ENCODE peak calls at places on chromosomes 7 and 10, in five cellular contexts. W is neuronal stem cell, C is IMR-90, P is mesenchymal stem cell, T is H1. D is an unnamed sample.

GRCh38 chr7:153404781-153405279 is 645.3 kb downstream of the ACTR3B start:
- DNase-seq in W (no peak), P (no peak), T (no peak), C (no peak), D (no peak)

GRCh38 chr7:151245360-151246160 is 2.9 kb downstream of the SMARCD3 start:
- DNase-seq in P (peak; percentile 43), W (peak; percentile 36), C (no peak), T (peak; percentile 81), D (peak; percentile 64)

GRCh38 chr7:85750454-85750949 is 563.6 kb upstream of the SEMA3D start:
- DNase-seq in P (peak; percentile 57), T (no peak), W (peak; percentile 47), C (peak; percentile 37), D (peak; percentile 76)

GRCh38 chr10:87752571-87752970 is 65.5 kb downstream of the ATAD1 start:
- DNase-seq in P (peak; percentile 45), C (peak; percentile 80), W (no peak), T (no peak), D (no peak)

GRCh38 chr10:99796928-99797327 is 14.5 kb downstream of the ABCC2 start:
- DNase-seq in T (no peak), P (no peak), C (no peak), W (no peak), D (no peak)

GRCh38 chr7:1512781-1513656 is 8.8 kb upstream of the INTS1 start:
- DNase-seq in T (no peak), W (no peak), C (peak; percentile 41), P (peak; percentile 79), D (no peak)

GRCh38 chr10:63738410-63738809 is 217.2 kb downstream of the REEP3 start:
- DNase-seq in T (no peak), W (no peak), P (peak; percentile 54), C (peak; percentile 59), D (no peak)

GRCh38 chr10:62270020-62270419 is 1.4 kb upstream of the RTKN2 start:
- DNase-seq in P (no peak), C (no peak), T (no peak), W (no peak), D (no peak)

GRCh38 chr7:40873248-40873647 is 738.4 kb downstream of the SUGCT start:
- DNase-seq in C (no peak), W (no peak), P (no peak), T (no peak), D (no peak)

GRCh38 chr7:155961241-155962190 is 149.3 kb upstream of the SHH start:
- DNase-seq in C (no peak), T (peak; percentile 38), P (no peak), W (no peak), D (no peak)

GRCh38 chr10:114243661-114244060 is 4.6 kb downstream of the VWA2 start:
- DNase-seq in C (no peak), T (no peak), P (no peak), W (no peak), D (no peak)

GRCh38 chr10:122659651-122660050 is 40.0 kb downstream of the C10orf120 start:
- DNase-seq in W (no peak), P (no peak), T (no peak), C (no peak), D (no peak)

GRCh38 chr10:31102421-31102820 is 70.8 kb upstream of the ZNF438 start:
- DNase-seq in W (no peak), T (no peak), P (no peak), C (no peak), D (no peak)

GRCh38 chr7:97982647-97983046 is 7.3 kb downstream of the OCM2 start:
- DNase-seq in W (no peak), T (no peak), P (no peak), C (no peak), D (no peak)

GRCh38 chr10:103542764-103543616 is 49.5 kb downstream of the NEURL1 start:
- DNase-seq in W (peak; percentile 32), C (peak; percentile 49), P (peak; percentile 51), T (no peak), D (peak; percentile 67)

GRCh38 chr7:141103847-141104429 is 30.1 kb downstream of the TMEM178B start:
- DNase-seq in W (no peak), C (no peak), P (no peak), T (no peak), D (no peak)

GRCh38 chr7:128108641-128109423 is 77.6 kb upstream of the LRRC4 start:
- DNase-seq in T (no peak), W (no peak), P (no peak), C (no peak), D (no peak)

GRCh38 chr7:140917258-140917657 is 7.5 kb downstream of the BRAF start:
- DNase-seq in W (no peak), P (no peak), T (no peak), C (no peak), D (no peak)

GRCh38 chr7:20329389-20330175 is 1.1 kb upstream of the ITGB8 start:
- DNase-seq in T (no peak), W (peak; percentile 67), P (peak; percentile 81), C (peak; percentile 71), D (peak; percentile 80)

GRCh38 chr7:141133646-141134045 is 59.8 kb downstream of the TMEM178B start:
- DNase-seq in W (no peak), C (no peak), P (peak; percentile 0), T (no peak), D (no peak)

GRCh38 chr7:158023157-158023556 is 564.5 kb downstream of the PTPRN2 start:
- DNase-seq in C (no peak), W (no peak), P (no peak), T (no peak), D (no peak)

GRCh38 chr7:75617634-75618234 is 121.0 kb downstream of the HIP1 start:
- DNase-seq in C (no peak), W (no peak), T (no peak), P (peak; percentile 82), D (no peak)

GRCh38 chr10:32980558-32981468 is 22.8 kb upstream of the ITGB1 start:
- DNase-seq in P (peak; percentile 99), W (peak; percentile 61), T (peak; percentile 85), C (peak; percentile 100), D (peak; percentile 90)

GRCh38 chr10:32983333-32983909 is 25.4 kb upstream of the ITGB1 start:
- DNase-seq in P (peak; percentile 96), C (peak; percentile 97), T (no peak), W (no peak), D (no peak)

GRCh38 chr10:32981760-32982159 is 23.7 kb upstream of the ITGB1 start:
- DNase-seq in C (peak; percentile 68), T (no peak), P (peak; percentile 75), W (no peak), D (no peak)

GRCh38 chr10:32982911-32983310 is 24.9 kb upstream of the ITGB1 start:
- DNase-seq in W (no peak), P (peak; percentile 62), C (peak; percentile 55), T (no peak), D (no peak)

GRCh38 chr10:32982293-32982709 is 24.3 kb upstream of the ITGB1 start:
- DNase-seq in C (peak; percentile 95), W (no peak), T (no peak), P (peak; percentile 92), D (no peak)
- H2BK15ac ChIP-seq in C (peak overlapping the region; percentile 62), W (no peak overlapping the region), T (no peak overlapping the region), P (no peak overlapping the region), D (no peak overlapping the region)

GRCh38 chr10:8056891-8057331 is 2.4 kb downstream of the GATA3 start:
- DNase-seq in T (no peak), W (peak; percentile 17), C (no peak), P (peak; percentile 54), D (no peak)
- H3K9ac ChIP-seq in T (no peak overlapping the region), W (no peak overlapping the region), C (no peak overlapping the region), P (no peak overlapping the region), D (no peak overlapping the region)

GRCh38 chr10:21162948-21163347 is 265.8 kb upstream of the NEBL start:
- DNase-seq in T (no peak), C (no peak), P (no peak), W (no peak), D (no peak)

GRCh38 chr10:21160116-21160515 is 263.0 kb upstream of the NEBL start:
- DNase-seq in T (no peak), W (no peak), P (no peak), C (no peak), D (no peak)

GRCh38 chr10:21161647-21162046 is 264.5 kb upstream of the NEBL start:
- DNase-seq in C (no peak), P (no peak), T (no peak), W (peak; percentile 59), D (no peak)

GRCh38 chr10:21159669-21160068 is 262.6 kb upstream of the NEBL start:
- DNase-seq in C (no peak), P (no peak), W (no peak), T (no peak), D (no peak)

GRCh38 chr10:21161090-21161625 is 264.0 kb upstream of the NEBL start:
- DNase-seq in T (no peak), C (no peak), P (no peak), W (peak; percentile 17), D (no peak)
- H2BK15ac ChIP-seq in T (no peak overlapping the region), C (no peak overlapping the region), P (no peak overlapping the region), W (no peak overlapping the region), D (no peak overlapping the region)

GRCh38 chr10:23897267-23897666 is 311.7 kb upstream of the KIAA1217 start:
- DNase-seq in C (no peak), W (no peak), P (no peak), T (no peak), D (no peak)

GRCh38 chr10:23892296-23892695 is 316.6 kb upstream of the KIAA1217 start:
- DNase-seq in C (no peak), T (no peak), W (no peak), P (no peak), D (no peak)

GRCh38 chr10:23886355-23886754 is 322.6 kb upstream of the KIAA1217 start:
- DNase-seq in P (no peak), C (no peak), W (peak; percentile 8), T (no peak), D (peak; percentile 34)

GRCh38 chr10:23885853-23886252 is 323.1 kb upstream of the KIAA1217 start:
- DNase-seq in C (no peak), T (no peak), P (no peak), W (no peak), D (no peak)

GRCh38 chr10:23891301-23891700 is 317.6 kb upstream of the KIAA1217 start:
- DNase-seq in C (no peak), P (no peak), W (no peak), T (no peak), D (no peak)
- H3K9ac ChIP-seq in C (no peak overlapping the region), P (no peak overlapping the region), W (no peak overlapping the region), T (no peak overlapping the region), D (no peak overlapping the region)

DNA sequence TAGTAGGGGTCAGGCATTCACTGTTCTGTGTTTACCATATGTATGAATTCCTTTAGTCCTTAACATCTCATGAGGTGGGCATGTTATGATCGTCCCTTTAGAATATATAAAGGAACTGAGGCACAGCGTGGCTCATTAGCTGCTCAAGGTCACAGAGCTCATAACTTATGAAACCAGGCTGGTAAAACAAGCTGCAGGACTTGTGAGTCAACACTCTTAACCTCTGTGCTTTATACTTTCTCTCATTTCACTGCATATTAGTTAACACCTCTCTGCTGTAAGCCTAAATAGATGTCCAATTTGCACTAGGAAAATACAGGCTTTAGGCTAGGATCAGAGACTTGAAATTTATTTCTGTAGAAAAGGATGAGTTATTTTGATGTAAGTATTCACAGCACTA is 180.3 kb upstream of the HDAC9 start:
- DNase-seq in C (no peak), T (no peak), W (no peak), P (no peak), D (no peak)
- H2BK15ac ChIP-seq in C (no peak overlapping the region), T (no peak overlapping the region), W (no peak overlapping the region), P (no peak overlapping the region), D (no peak overlapping the region)